ENCODE peak calls at places on chromosomes 3 and 15, in six cellular contexts. H is glutamatergic neuron, O is GM13977, G is mesendoderm, X is NCI-H345, I is HepG2. M is an unnamed sample.

GRCh38 chr3:125401402-125401801 is 26.3 kb upstream of the ZNF148 start:
- DNase-seq in H (no peak), O (no peak), G (peak), X (no peak), I (peak), M (no peak)

GRCh38 chr3:116005404-116005803 is 382.1 kb downstream of the GAP43 start:
- DNase-seq in H (peak), O (no peak), G (peak), X (no peak), I (no peak), M (no peak)

GRCh38 chr15:56295433-56295832 is 51.8 kb upstream of the RFX7 start:
- DNase-seq in H (no peak), O (no peak), G (peak), X (no peak), I (no peak), M (no peak)

GRCh38 chr3:53473422-53473821 is 21.0 kb upstream of the CACNA1D start:
- DNase-seq in H (no peak), O (no peak), G (peak), X (no peak), I (peak), M (no peak)

GRCh38 chr3:9179826-9180763 is 69.4 kb downstream of the SRGAP3 start:
- DNase-seq in H (no peak), O (peak), G (no peak), X (no peak), I (no peak), M (no peak)

GRCh38 chr15:98700501-98700900 is 52.2 kb downstream of the IGF1R start:
- DNase-seq in H (peak), O (no peak), G (no peak), X (no peak), I (no peak), M (no peak)

GRCh38 chr3:171825222-171825828 is 15.0 kb upstream of the PLD1 start:
- DNase-seq in H (no peak), O (no peak), G (peak), X (no peak), I (peak), M (no peak)

GRCh38 chr3:187101184-187102072 is 37.9 kb downstream of the RPL39L start:
- DNase-seq in H (no peak), O (peak), G (peak), X (no peak), I (peak), M (peak)

GRCh38 chr3:60935709-60936108 is 315.5 kb downstream of the FHIT start:
- DNase-seq in H (no peak), O (no peak), G (no peak), X (no peak), I (no peak), M (no peak)

GRCh38 chr15:66236806-66237205 is 16.7 kb downstream of the MEGF11 start:
- DNase-seq in H (no peak), O (no peak), G (no peak), X (no peak), I (no peak), M (no peak)

GRCh38 chr15:32651229-32651837 is 9.8 kb downstream of the SCG5 start:
- DNase-seq in H (peak), O (peak), G (peak), X (peak), I (peak), M (peak)

GRCh38 chr3:130849111-130849552 is 44.8 kb upstream of the ATP2C1 start:
- DNase-seq in H (no peak), O (no peak), G (no peak), X (peak), I (no peak), M (peak)

GRCh38 chr3:150252462-150252861 is 155.6 kb upstream of the TSC22D2 start:
- DNase-seq in H (no peak), O (no peak), G (no peak), X (no peak), I (peak), M (no peak)

GRCh38 chr3:50464578-50464977 is 38.9 kb downstream of the CACNA2D2 start:
- DNase-seq in H (no peak), O (no peak), G (no peak), X (peak), I (no peak), M (no peak)

GRCh38 chr3:126472277-126473006 is 3.2 kb downstream of the ZXDC start:
- DNase-seq in H (no peak), O (peak), G (peak), X (peak), I (peak), M (peak)

GRCh38 chr3:109337393-109337792 is at the start of gene DPPA4:
- DNase-seq in H (peak), O (no peak), G (peak), X (no peak), I (no peak), M (no peak)

GRCh38 chr15:67178569-67179210 is 75.8 kb downstream of the AAGAB start:
- DNase-seq in H (no peak), O (no peak), G (peak), X (no peak), I (no peak), M (peak)

GRCh38 chr15:93587046-93587445 is 498.0 kb upstream of the RGMA start:
- DNase-seq in H (no peak), O (no peak), G (no peak), X (no peak), I (no peak), M (no peak)